ENCODE peak calls at places on chromosomes 12 and 14, in nine cellular contexts. L, V, I, B, T, O, D, Y and C are unnamed samples.

GRCh38 chr12:19045421-19045820 is 84.1 kb upstream of the PLEKHA5 start:
- DNase-seq in L (no peak), V (no peak), I (no peak), B (no peak), T (no peak), O (no peak), D (no peak), Y (no peak), C (no peak)

GRCh38 chr14:96051642-96052540 is 12.7 kb downstream of the C14orf132 start:
- DNase-seq in L (no peak), V (peak; percentile 64), I (no peak), B (no peak), T (no peak), O (peak; percentile 54), D (no peak), Y (no peak), C (peak; percentile 37)

GRCh38 chr12:108425238-108425795 is 86.2 kb upstream of the CMKLR1 start:
- DNase-seq in L (no peak), V (no peak), I (no peak), B (no peak), T (no peak), O (no peak), D (no peak), Y (no peak), C (no peak)

GRCh38 chr14:100532154-100532915 is 54.9 kb downstream of the BEGAIN start:
- DNase-seq in L (no peak), V (no peak), I (peak; percentile 15), B (peak; percentile 3), T (no peak), O (peak; percentile 72), D (no peak), Y (no peak), C (no peak)

GRCh38 chr14:51521764-51522163 is 129.9 kb upstream of the FRMD6 start:
- DNase-seq in L (no peak), V (no peak), I (no peak), B (no peak), T (no peak), O (no peak), D (no peak), Y (no peak), C (no peak)

GRCh38 chr12:78403136-78403535 is 461.4 kb upstream of the SYT1 start:
- DNase-seq in L (no peak), V (no peak), I (no peak), B (no peak), T (no peak), O (no peak), D (no peak), Y (no peak), C (no peak)

GRCh38 chr14:67940894-67941455 is 121.4 kb downstream of the RAD51B start:
- DNase-seq in L (no peak), V (no peak), I (peak; percentile 43), B (no peak), T (no peak), O (no peak), D (no peak), Y (peak; percentile 71), C (no peak)

GRCh38 chr14:50083467-50084337 is 32.7 kb downstream of the VCPKMT start:
- DNase-seq in L (no peak), V (no peak), I (no peak), B (no peak), T (no peak), O (no peak), D (peak; percentile 80), Y (no peak), C (no peak)

GRCh38 chr12:86414201-86414600 is 158.0 kb upstream of the MGAT4C start:
- DNase-seq in L (no peak), V (no peak), I (no peak), B (no peak), T (no peak), O (no peak), D (no peak), Y (no peak), C (no peak)

GRCh38 chr14:55245657-55246268 is 25.5 kb upstream of the FBXO34 start:
- DNase-seq in L (no peak), V (peak; percentile 33), I (no peak), B (no peak), T (no peak), O (no peak), D (no peak), Y (no peak), C (peak; percentile 54)

GRCh38 chr14:105203701-105204100 is 22.6 kb upstream of the NUDT14 start:
- DNase-seq in L (no peak), V (no peak), I (no peak), B (no peak), T (no peak), O (no peak), D (no peak), Y (no peak), C (no peak)

GRCh38 chr12:62779488-62779887 is 155.5 kb downstream of the PPM1H start:
- DNase-seq in L (no peak), V (no peak), I (no peak), B (no peak), T (no peak), O (no peak), D (no peak), Y (no peak), C (no peak)

DNA sequence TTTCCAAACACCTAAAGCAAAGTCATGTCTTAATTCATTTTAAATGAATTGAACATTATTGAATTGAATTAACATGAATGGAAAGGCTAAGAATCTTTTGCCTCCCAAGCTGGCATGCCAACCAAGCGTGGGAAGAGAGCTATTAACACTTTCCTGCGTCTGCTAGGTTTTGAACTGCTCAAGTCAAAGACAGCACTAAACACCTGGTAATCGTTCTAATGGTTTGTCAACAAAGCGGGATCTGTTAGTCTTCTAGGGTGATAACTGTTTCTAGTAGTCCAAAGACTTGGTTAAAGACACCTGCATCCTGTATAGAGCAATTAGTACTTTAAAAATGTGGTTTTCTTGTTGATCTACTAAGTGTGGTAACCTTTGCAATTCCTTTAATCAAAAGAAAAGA is 164.2 kb upstream of the HMGA2 start:
- DNase-seq in L (no peak), V (no peak), I (no peak), B (no peak), T (no peak), O (no peak), D (no peak), Y (no peak), C (no peak)
- TF ChIP-seq CTCF in L (no peak), V (no peak), I (no peak), B (no peak), T (no peak), O (no peak), D (no peak), Y (no peak), C (no peak)

GRCh38 chr12:76880156-76881023 is 1.6 kb upstream of the CSRP2 start:
- DNase-seq in L (no peak), V (no peak), I (no peak), B (no peak), T (no peak), O (no peak), D (no peak), Y (no peak), C (no peak)

GRCh38 chr12:76878045-76878898 is 547 bp downstream of the CSRP2 start:
- DNase-seq in L (peak; percentile 65), V (peak; percentile 59), I (peak; percentile 27), B (no peak), T (no peak), O (no peak), D (peak; percentile 8), Y (peak; percentile 71), C (peak; percentile 49)

GRCh38 chr12:76879710-76880025 is 849 bp upstream of the CSRP2 start:
- DNase-seq in L (no peak), V (no peak), I (peak; percentile 43), B (no peak), T (no peak), O (no peak), D (no peak), Y (no peak), C (peak; percentile 38)

GRCh38 chr12:76881152-76881551 is 2.3 kb upstream of the CSRP2 start:
- DNase-seq in L (no peak), V (no peak), I (no peak), B (no peak), T (no peak), O (no peak), D (no peak), Y (no peak), C (no peak)

DNA sequence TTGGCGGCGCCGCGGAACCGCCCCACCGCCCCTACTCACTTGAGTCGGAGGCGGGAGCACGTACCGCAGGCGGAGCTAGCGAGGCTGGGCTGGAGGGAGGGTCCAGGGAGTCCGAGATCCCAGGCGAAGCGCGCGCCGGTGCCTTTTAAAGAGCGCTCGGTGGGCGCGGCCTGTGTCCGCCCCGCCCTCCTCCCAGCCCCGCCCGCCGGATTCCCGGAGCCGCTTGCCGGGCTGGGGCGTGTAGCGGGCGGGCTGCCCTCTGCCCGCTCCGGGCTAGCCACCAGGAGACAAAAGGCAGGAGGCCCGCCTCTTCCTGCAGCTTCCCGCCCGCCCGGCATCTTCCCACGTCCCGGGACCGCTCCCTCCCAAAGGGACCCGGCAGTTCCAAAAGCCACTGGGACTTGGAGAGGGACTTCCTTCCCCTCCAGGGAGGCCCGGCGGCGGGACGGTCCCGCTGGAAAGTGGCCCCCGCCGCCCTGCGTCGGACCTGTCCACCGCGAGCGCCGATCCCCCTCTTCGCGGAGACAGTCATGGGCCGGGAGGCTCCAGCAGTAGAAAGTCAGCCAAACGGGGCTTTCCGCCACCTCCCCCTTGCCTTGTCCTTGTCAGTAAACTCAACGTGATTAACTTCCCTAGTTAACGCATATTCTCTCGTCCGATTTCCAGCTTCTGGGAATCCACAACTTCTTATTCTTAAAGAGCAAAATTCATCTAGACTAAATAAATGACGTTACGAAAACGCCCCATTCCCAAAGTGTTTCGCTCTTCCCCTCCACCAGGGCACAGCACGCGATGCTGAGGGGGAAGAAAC is at the start of gene CSRP2:
- DNase-seq in L (peak; percentile 78), V (peak; percentile 78), I (peak; percentile 91), B (peak; percentile 80), T (peak; percentile 31), O (peak; percentile 97), D (peak; percentile 75), Y (peak; percentile 97), C (peak; percentile 90)
- TF ChIP-seq CTCF in L (no peak), V (peak; percentile 25), I (peak; percentile 33), B (peak; percentile 24), T (no peak), O (peak; percentile 38), D (no peak), Y (peak; percentile 43), C (no peak)

DNA sequence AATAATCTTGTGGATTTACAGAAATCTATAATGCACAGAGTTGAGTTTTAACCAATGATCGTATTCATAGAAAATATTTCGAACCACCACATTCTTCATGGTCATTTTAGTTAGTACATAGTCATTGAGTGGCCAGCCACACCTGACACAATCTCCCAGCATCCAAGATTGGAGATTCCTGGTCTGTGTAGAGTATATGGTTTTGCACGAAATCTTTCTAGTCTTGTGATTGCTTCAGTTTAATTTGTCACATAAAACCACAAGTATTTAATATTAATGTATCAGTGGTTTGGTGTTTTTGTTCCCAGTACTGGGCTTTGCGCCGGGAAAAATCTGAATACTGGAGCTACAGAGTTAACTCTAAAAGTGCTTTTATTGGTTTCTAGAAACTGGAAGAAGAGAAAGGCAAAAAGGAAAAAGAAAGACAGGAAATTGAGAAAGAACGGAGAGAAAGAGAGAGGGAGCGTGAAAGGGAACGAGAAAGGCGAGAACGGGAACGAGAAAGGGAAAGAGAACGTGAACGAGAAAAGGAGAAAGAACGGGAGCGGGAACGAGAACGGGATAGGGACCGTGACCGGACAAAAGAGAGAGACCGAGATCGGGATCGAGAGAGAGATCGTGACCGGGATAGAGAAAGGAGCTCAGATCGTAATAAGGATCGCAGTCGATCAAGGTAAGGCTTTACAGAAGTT is 33.4 kb upstream of the PSEN1 start:
- DNase-seq in L (no peak), V (no peak), I (no peak), B (no peak), T (no peak), O (no peak), D (no peak), Y (no peak), C (no peak)
- TF ChIP-seq CTCF in L (no peak), V (no peak), I (no peak), B (no peak), T (no peak), O (no peak), D (no peak), Y (no peak), C (no peak)

GRCh38 chr12:114684098-114684869 is at the start of gene TBX3:
- DNase-seq in L (no peak), V (no peak), I (peak; percentile 98), B (peak; percentile 90), T (no peak), O (peak; percentile 91), D (peak; percentile 43), Y (peak; percentile 92), C (peak; percentile 77)
- TF ChIP-seq CTCF in L (no peak), V (peak; percentile 55), I (peak; percentile 53), B (peak; percentile 59), T (no peak), O (peak; percentile 61), D (no peak), Y (peak; percentile 40), C (no peak)